ENCODE peak calls at places on chromosomes 3 and 15, in six cellular contexts. Q is cardiac muscle cell, M is LNCaP clone FGC, G is epithelial cell of esophagus, E is ascending aorta, P is HEK293T. T is an unnamed sample.

GRCh38 chr3:59310736-59311135 is 260.9 kb upstream of the CFAP20DC start:
- DNase-seq in P (no peak), G (peak; percentile 29), E (no peak), Q (no peak), M (no peak), T (no peak)

GRCh38 chr3:141240290-141241247 is 8.9 kb downstream of the PXYLP1 start:
- DNase-seq in Q (peak; percentile 59), P (no peak), G (peak; percentile 43), E (no peak), M (no peak), T (no peak)

GRCh38 chr3:64687381-64687780 is 419 bp downstream of the ADAMTS9 start:
- DNase-seq in P (no peak), Q (no peak), E (no peak), M (no peak), G (no peak), T (no peak)

GRCh38 chr3:22585504-22585903 is 617.6 kb upstream of the UBE2E2 start:
- DNase-seq in G (peak; percentile 94), E (no peak), Q (peak; percentile 2), P (no peak), M (no peak), T (no peak)

GRCh38 chr3:151327571-151328198 is 1.7 kb downstream of the P2RY13 start:
- DNase-seq in G (peak; percentile 41), P (peak; percentile 20), M (no peak), E (no peak), Q (peak; percentile 44), T (no peak)

GRCh38 chr3:126881861-126882260 is 101.1 kb upstream of the PLXNA1 start:
- DNase-seq in P (no peak), E (no peak), Q (no peak), M (no peak), G (no peak), T (no peak)

GRCh38 chr3:129116482-129116946 is 5.1 kb downstream of the RAB43 start:
- DNase-seq in E (no peak), G (no peak), Q (peak; percentile 37), P (no peak), M (no peak), T (no peak)

GRCh38 chr15:90637693-90638092 is 79.5 kb upstream of the BLM start:
- DNase-seq in E (no peak), G (no peak), Q (no peak), P (no peak), M (no peak), T (no peak)

GRCh38 chr3:61974662-61975061 is 398.7 kb downstream of the FEZF2 start:
- DNase-seq in E (no peak), G (no peak), M (no peak), Q (no peak), P (no peak), T (no peak)

GRCh38 chr3:177443469-177443868 is 246.2 kb upstream of the TBL1XR1 start:
- DNase-seq in M (no peak), E (no peak), Q (peak; percentile 67), P (no peak), G (peak; percentile 87), T (no peak)

GRCh38 chr15:31271706-31272557 is 54.7 kb upstream of the KLF13 start:
- DNase-seq in Q (no peak), P (no peak), M (no peak), E (no peak), G (no peak), T (no peak)

GRCh38 chr3:19202754-19203153 is 54.4 kb downstream of the KCNH8 start:
- DNase-seq in G (no peak), Q (no peak), P (no peak), E (no peak), M (no peak), T (no peak)

GRCh38 chr3:139157161-139157932 is 112.7 kb upstream of the PRR23C start:
- DNase-seq in M (no peak), Q (no peak), G (no peak), E (no peak), P (no peak), T (no peak)

GRCh38 chr3:98482717-98483482 is 14.6 kb upstream of the OR5K2 start:
- DNase-seq in E (no peak), G (peak; percentile 90), P (no peak), Q (no peak), M (peak; percentile 86), T (no peak)

GRCh38 chr3:49616061-49616460 is 58.1 kb upstream of the APEH start:
- DNase-seq in E (no peak), M (no peak), G (no peak), Q (no peak), P (no peak), T (no peak)

GRCh38 chr15:96054606-96055005 is 275.9 kb upstream of the NR2F2 start:
- DNase-seq in P (no peak), M (no peak), Q (no peak), E (no peak), G (no peak), T (no peak)

GRCh38 chr15:62758126-62758951 is 284.2 kb upstream of the TPM1 start:
- DNase-seq in G (peak; percentile 90), M (no peak), E (no peak), Q (peak; percentile 93), P (no peak), T (peak; percentile 22)

GRCh38 chr3:151537751-151538150 is 76.9 kb upstream of the IGSF10 start:
- DNase-seq in M (no peak), E (no peak), P (no peak), Q (peak; percentile 64), G (no peak), T (no peak)

GRCh38 chr3:115982121-115982520 is 358.8 kb downstream of the GAP43 start:
- DNase-seq in G (no peak), M (no peak), E (no peak), Q (no peak), P (no peak), T (no peak)

GRCh38 chr3:114223146-114223545 is 14.2 kb downstream of the ZNF80 start:
- DNase-seq in G (no peak), Q (peak; percentile 36), P (no peak), E (no peak), M (no peak), T (peak; percentile 50)

GRCh38 chr15:74179101-74179841 is 5.8 kb downstream of the ISLR start:
- DNase-seq in G (no peak), P (no peak), M (no peak), Q (peak; percentile 98), E (peak; percentile 83), T (peak; percentile 68)

GRCh38 chr15:41603941-41604660 is 45.1 kb downstream of the TYRO3 start:
- DNase-seq in E (no peak), P (peak; percentile 60), G (peak; percentile 67), Q (peak; percentile 90), M (no peak), T (peak; percentile 43)

GRCh38 chr15:64842986-64843561 is 1.4 kb downstream of the PLEKHO2 start:
- DNase-seq in M (no peak), G (no peak), E (no peak), Q (peak; percentile 65), P (no peak), T (peak; percentile 83)

GRCh38 chr3:58998476-58999117 is 51.2 kb downstream of the CFAP20DC start:
- DNase-seq in P (no peak), G (peak; percentile 100), E (no peak), M (no peak), Q (peak; percentile 80), T (no peak)

GRCh38 chr3:194871864-194872668 is 186.4 kb downstream of the FAM43A start:
- DNase-seq in E (no peak), Q (no peak), P (no peak), G (peak; percentile 53), M (no peak), T (no peak)

GRCh38 chr3:124886168-124887051 is 755 bp downstream of the ITGB5 start:
- DNase-seq in Q (peak; percentile 59), G (peak; percentile 43), P (peak; percentile 42), M (no peak), E (no peak), T (peak; percentile 58)

GRCh38 chr3:52176188-52176752 is 21.7 kb upstream of the ALAS1 start:
- DNase-seq in G (no peak), E (no peak), P (no peak), M (no peak), Q (no peak), T (no peak)

GRCh38 chr15:99620178-99620577 is 54.4 kb downstream of the MEF2A start:
- DNase-seq in E (no peak), P (no peak), M (no peak), G (no peak), Q (no peak), T (no peak)

T was measured in dermis microvascular lymphatic vessel endothelial cell.